ENCODE peak calls at places on chromosomes 2 and 18, in four cellular contexts. P is HFFc6, I is lower lobe of right lung, K is psoas muscle. Q is an unnamed sample.
A peak's percentile ranks its signal among the peaks of the same experiment; 100 is the strongest.

GRCh38 chr2:238004077-238004830 is 37.4 kb downstream of the UBE2F start:
- DNase-seq in P (no peak), I (no peak), K (no peak), Q (no peak)

GRCh38 chr2:55710025-55710424 is 16.4 kb upstream of the PNPT1 start:
- DNase-seq in I (no peak), P (no peak), K (no peak), Q (no peak)

GRCh38 chr2:64114063-64114911 is 29.9 kb downstream of the PELI1 start:
- DNase-seq in I (no peak), P (peak; percentile 69), K (no peak), Q (no peak)

GRCh38 chr18:75407468-75408437 is 19.8 kb downstream of the SMIM21 start:
- DNase-seq in K (no peak), I (no peak), P (peak; percentile 27), Q (no peak)

GRCh38 chr18:2123077-2123476 is 448.2 kb downstream of the METTL4 start:
- DNase-seq in K (no peak), I (no peak), P (no peak), Q (no peak)

GRCh38 chr2:74849228-74849892 is 15.4 kb downstream of the HK2 start:
- DNase-seq in P (no peak), K (peak; percentile 65), I (peak; percentile 76), Q (peak; percentile 71)

GRCh38 chr2:138028538-138028937 is 64.3 kb downstream of the HNMT start:
- DNase-seq in K (no peak), P (no peak), I (no peak), Q (no peak)

GRCh38 chr2:186459009-186459408 is 27.1 kb upstream of the ZC3H15 start:
- DNase-seq in P (peak; percentile 8), I (no peak), K (no peak), Q (no peak)

GRCh38 chr2:10326707-10327594 is 24.2 kb downstream of the HPCAL1 start:
- DNase-seq in P (no peak), K (peak; percentile 64), I (no peak), Q (peak; percentile 70)

GRCh38 chr2:228094377-228094921 is 87.0 kb downstream of the SPHKAP start:
- DNase-seq in K (no peak), P (peak; percentile 86), I (no peak), Q (no peak)

GRCh38 chr2:176642074-176642473 is 372.8 kb downstream of the MTX2 start:
- DNase-seq in K (no peak), I (no peak), P (peak; percentile 91), Q (no peak)

GRCh38 chr2:974054-974453 is 23.4 kb downstream of the SNTG2 start:
- DNase-seq in I (no peak), P (no peak), K (no peak), Q (no peak)

GRCh38 chr2:144990661-144991060 is 470.7 kb upstream of the ZEB2 start:
- DNase-seq in K (no peak), P (no peak), I (no peak), Q (no peak)

GRCh38 chr2:219344756-219345458 is 12.4 kb upstream of the RESP18 start:
- DNase-seq in I (peak; percentile 67), K (no peak), P (no peak), Q (no peak)

GRCh38 chr2:238469155-238469554 is 42.4 kb downstream of the ASB1 start:
- DNase-seq in K (no peak), I (no peak), P (no peak), Q (no peak)

GRCh38 chr2:20093263-20094141 is 42.1 kb upstream of the LAPTM4A start:
- DNase-seq in K (peak; percentile 75), P (peak; percentile 65), I (no peak), Q (peak; percentile 61)

GRCh38 chr2:195138435-195138834 is 518.6 kb upstream of the SLC39A10 start:
- DNase-seq in K (no peak), P (no peak), I (no peak), Q (no peak)

GRCh38 chr2:212021947-212022346 is 516.7 kb downstream of the ERBB4 start:
- DNase-seq in P (peak; percentile 84), I (no peak), K (no peak), Q (no peak)

GRCh38 chr2:98693477-98693876 is 37.5 kb downstream of the MGAT4A start:
- DNase-seq in I (no peak), P (no peak), K (no peak), Q (no peak)

GRCh38 chr2:168663993-168664392 is 138.4 kb upstream of the NOSTRIN start:
- DNase-seq in K (no peak), P (peak; percentile 12), I (no peak), Q (no peak)

GRCh38 chr2:109238580-109238979 is 109.6 kb downstream of the SH3RF3 start:
- DNase-seq in P (peak; percentile 53), I (peak; percentile 89), K (peak; percentile 85), Q (peak; percentile 88)

GRCh38 chr2:28674062-28674712 is 77.4 kb upstream of the PPP1CB start:
- DNase-seq in I (no peak), K (no peak), P (no peak), Q (peak; percentile 16)

GRCh38 chr2:169694894-169695260 is 608 bp downstream of the PHOSPHO2 start:
- DNase-seq in P (no peak), K (no peak), I (no peak), Q (no peak)

GRCh38 chr2:200121931-200122330 is 166.5 kb downstream of the MAIP1 start:
- DNase-seq in I (no peak), K (no peak), P (no peak), Q (no peak)

GRCh38 chr2:42328148-42328833 is 32.7 kb downstream of the COX7A2L start:
- DNase-seq in P (peak; percentile 24), K (no peak), I (no peak), Q (no peak)

GRCh38 chr18:79543861-79544385 is 135.7 kb upstream of the CTDP1 start:
- DNase-seq in K (peak; percentile 43), P (no peak), I (peak; percentile 34), Q (peak; percentile 75)

GRCh38 chr2:57882895-57883515 is 163.6 kb upstream of the VRK2 start:
- DNase-seq in P (no peak), K (no peak), I (no peak), Q (no peak)

GRCh38 chr2:105455488-105455991 is 56.7 kb upstream of the FHL2 start:
- DNase-seq in P (peak; percentile 94), K (peak; percentile 81), I (no peak), Q (no peak)

GRCh38 chr2:195322324-195322723 is 334.7 kb upstream of the SLC39A10 start:
- DNase-seq in K (no peak), P (no peak), I (no peak), Q (no peak)

GRCh38 chr2:119378566-119378965 is 11.8 kb downstream of the DBI start:
- DNase-seq in I (no peak), K (no peak), P (no peak), Q (no peak)

GRCh38 chr18:58937913-58938312 is 73.2 kb downstream of the ZNF532 start:
- DNase-seq in K (no peak), I (no peak), P (peak; percentile 52), Q (no peak)

GRCh38 chr2:170038734-170039133 is 139.2 kb upstream of the MYO3B start:
- DNase-seq in P (no peak), I (no peak), K (no peak), Q (no peak)

GRCh38 chr2:70214958-70215357 is 24.1 kb upstream of the C2orf42 start:
- DNase-seq in P (peak; percentile 92), K (no peak), I (no peak), Q (no peak)

GRCh38 chr2:68857446-68857845 is 13.8 kb downstream of the BMP10 start:
- DNase-seq in I (no peak), K (no peak), P (no peak), Q (no peak)

GRCh38 chr2:164599954-164600589 is 21.2 kb downstream of the GRB14 start:
- DNase-seq in K (no peak), P (peak; percentile 78), I (no peak), Q (no peak)

GRCh38 chr2:172600644-172601043 is 44.8 kb downstream of the PDK1 start:
- DNase-seq in P (no peak), I (no peak), K (no peak), Q (no peak)

GRCh38 chr2:198308368-198308767 is 504.0 kb downstream of the PLCL1 start:
- DNase-seq in K (no peak), P (no peak), I (no peak), Q (no peak)